ENCODE peak calls at places on chromosomes 5 and 9, in ten cellular contexts. S is HT1080; P is GOT3; Y is activated naive CD8-positive, alpha-beta T cell treated with anti-CD3 and anti-CD28 coated beads for 36 hours; C is NCI-H1417; O is hippocampal formation; G is posterior vena cava; I is RWPE1; M is activated naive CD4-positive, alpha-beta T cell; T is GM20000. W is an unnamed sample.

GRCh38 chr9:93580654-93581380 is 4.4 kb downstream of the PHF2 start:
- DNase-seq in C (peak), I (no peak), T (no peak), Y (no peak), P (no peak), M (no peak), G (peak), S (no peak), O (no peak), W (no peak)

GRCh38 chr5:142783601-142784291 is 13.6 kb downstream of the ARHGAP26 start:
- DNase-seq in G (peak), I (no peak), S (no peak), T (no peak), O (peak), P (no peak), M (no peak), C (no peak), Y (peak), W (no peak)

GRCh38 chr5:72387985-72388384 is 67.8 kb downstream of the PTCD2 start:
- DNase-seq in Y (no peak), S (peak), T (no peak), G (no peak), O (no peak), I (peak), P (no peak), C (no peak), M (no peak), W (no peak)

GRCh38 chr9:109914280-109915027 is 134.5 kb downstream of the PALM2AKAP2 start:
- DNase-seq in S (no peak), I (no peak), Y (no peak), M (no peak), O (no peak), P (no peak), C (no peak), G (no peak), T (no peak), W (no peak)

GRCh38 chr5:118863345-118863744 is 125.0 kb downstream of the DTWD2 start:
- DNase-seq in S (peak), C (no peak), M (no peak), P (no peak), I (peak), Y (no peak), G (no peak), O (no peak), T (no peak), W (no peak)

GRCh38 chr9:126939821-126940221 is 25.2 kb downstream of the RALGPS1 start:
- DNase-seq in S (no peak), I (no peak), T (no peak), C (peak), G (no peak), P (no peak), Y (no peak), M (no peak), O (no peak), W (no peak)

GRCh38 chr5:112339761-112340160 is 79.3 kb downstream of the EPB41L4A start:
- DNase-seq in C (no peak), T (no peak), M (no peak), Y (no peak), O (no peak), P (no peak), I (no peak), G (no peak), S (no peak), W (no peak)

GRCh38 chr5:154654484-154655375 is 100.4 kb upstream of the LARP1 start:
- DNase-seq in G (no peak), M (no peak), P (no peak), O (no peak), T (no peak), Y (no peak), C (no peak), S (peak), I (no peak), W (no peak)

GRCh38 chr5:963673-964531 is 44.7 kb upstream of the NKD2 start:
- DNase-seq in T (peak), P (no peak), S (no peak), M (peak), O (no peak), I (no peak), Y (peak), C (no peak), G (peak), W (no peak)

GRCh38 chr5:155616779-155617392 is 603.3 kb downstream of the KIF4B start:
- DNase-seq in G (no peak), I (peak), O (no peak), S (peak), M (peak), T (peak), Y (peak), C (peak), P (no peak), W (peak)

GRCh38 chr9:93361995-93362394 is 89.5 kb upstream of the FAM120A start:
- DNase-seq in M (no peak), P (no peak), T (no peak), Y (no peak), I (no peak), S (no peak), O (no peak), C (no peak), G (no peak), W (no peak)

GRCh38 chr9:34572092-34572491 is 17.4 kb downstream of the CNTFR start:
- DNase-seq in S (no peak), Y (no peak), G (no peak), C (no peak), P (no peak), M (no peak), O (no peak), I (no peak), T (no peak), W (no peak)

GRCh38 chr5:34598177-34598794 is 57.8 kb upstream of the RAI14 start:
- DNase-seq in Y (no peak), I (peak), O (no peak), T (no peak), S (peak), P (no peak), M (no peak), G (no peak), C (peak), W (no peak)